ENCODE peak calls at places on chromosomes 6 and 20, in four cellular contexts. D is cardiac muscle cell, N is AG09309, V is foreskin fibroblast. X is an unnamed sample.
A peak's percentile ranks its signal among the peaks of the same experiment; 100 is the strongest.

GRCh38 chr6:35736293-35736894 is 438 bp upstream of the ARMC12 start:
- DNase-seq in D (peak; percentile 75), V (no peak), N (no peak), X (no peak)

GRCh38 chr6:142612956-142613355 is 311.1 kb downstream of the ADGRG6 start:
- DNase-seq in D (no peak), V (no peak), N (no peak), X (no peak)

GRCh38 chr6:135995160-135995898 is 143.8 kb downstream of the PDE7B start:
- DNase-seq in V (peak; percentile 73), N (no peak), D (no peak), X (peak; percentile 34)

GRCh38 chr6:108896111-108896661 is 48.0 kb downstream of the ARMC2 start:
- DNase-seq in V (peak; percentile 73), D (no peak), N (peak; percentile 88), X (peak; percentile 65)

GRCh38 chr6:147283460-147283859 is 79.2 kb downstream of the STXBP5 start:
- DNase-seq in V (peak; percentile 32), D (no peak), N (peak; percentile 8), X (no peak)

GRCh38 chr20:51876511-51876910 is 74.2 kb upstream of the SALL4 start:
- DNase-seq in V (no peak), N (no peak), D (no peak), X (no peak)

GRCh38 chr20:44861547-44862006 is 23.9 kb upstream of the YWHAB start:
- DNase-seq in V (peak; percentile 65), N (peak; percentile 14), D (no peak), X (peak; percentile 26)

GRCh38 chr6:96249748-96250147 is 234.0 kb downstream of the FUT9 start:
- DNase-seq in D (no peak), N (no peak), V (no peak), X (no peak)

GRCh38 chr20:35145141-35145564 is 2.0 kb downstream of the EDEM2 start:
- DNase-seq in V (peak; percentile 41), N (no peak), D (peak; percentile 64), X (no peak)

GRCh38 chr6:31952140-31952805 is 6.4 kb downstream of the CFB start:
- DNase-seq in N (no peak), V (peak; percentile 57), D (peak; percentile 76), X (no peak)

GRCh38 chr6:88992741-88993557 is 29.5 kb upstream of the RNGTT start:
- DNase-seq in N (no peak), D (no peak), V (no peak), X (no peak)
- TF ChIP-seq CTCF in N (no peak), D (no peak), V (no peak), X (no peak)

GRCh38 chr6:68572525-68572924 is 62.6 kb upstream of the ADGRB3 start:
- DNase-seq in N (no peak), D (peak; percentile 23), V (peak; percentile 5), X (no peak)
- TF ChIP-seq CTCF in N (no peak), D (peak; percentile 23), V (no peak), X (peak; percentile 3)

GRCh38 chr6:126333729-126334128 is 6.2 kb upstream of the CENPW start:
- DNase-seq in N (no peak), D (no peak), V (no peak), X (no peak)

GRCh38 chr6:126339796-126340750 is at the start of gene CENPW:
- DNase-seq in V (peak; percentile 67), N (peak; percentile 2), D (peak; percentile 89), X (peak; percentile 33)

GRCh38 chr6:126341126-126341525 is 1.2 kb downstream of the CENPW start:
- DNase-seq in D (no peak), N (no peak), V (no peak), X (no peak)

GRCh38 chr6:126337323-126337722 is 2.6 kb upstream of the CENPW start:
- DNase-seq in V (peak; percentile 75), N (peak; percentile 52), D (no peak), X (peak; percentile 19)

DNA sequence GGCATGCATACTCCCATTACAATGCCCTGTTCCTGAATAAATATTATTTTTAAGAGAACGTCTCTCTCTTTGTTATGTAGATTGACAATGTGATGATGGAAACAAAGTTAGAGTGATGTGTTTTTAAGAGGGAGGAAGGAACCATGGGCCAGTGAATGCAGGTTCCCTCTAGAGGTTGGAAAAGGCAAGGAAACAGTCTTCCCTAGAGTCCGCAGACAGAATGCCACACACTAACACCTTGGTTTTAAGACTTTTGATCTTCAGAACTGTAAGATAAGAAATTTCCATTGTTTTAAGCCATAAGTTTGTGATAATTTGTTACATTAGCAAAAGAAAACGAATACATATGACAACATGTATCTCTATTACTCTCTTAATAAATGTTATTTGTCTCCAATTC is 4.7 kb upstream of the CENPW start:
- DNase-seq in D (no peak), N (no peak), V (no peak), X (no peak)
- TF ChIP-seq CTCF in D (peak; percentile 5), N (no peak), V (no peak), X (no peak)

GRCh38 chr20:2348336-2348735 is 32.4 kb upstream of the TGM6 start:
- DNase-seq in D (no peak), V (no peak), N (no peak), X (no peak)

GRCh38 chr20:2349801-2350200 is 30.9 kb upstream of the TGM6 start:
- DNase-seq in V (no peak), D (no peak), N (no peak), X (no peak)

GRCh38 chr20:2353231-2353630 is 27.5 kb upstream of the TGM6 start:
- DNase-seq in V (no peak), N (no peak), D (no peak), X (no peak)

GRCh38 chr20:2350606-2351005 is 30.1 kb upstream of the TGM6 start:
- DNase-seq in V (no peak), D (no peak), N (no peak), X (no peak)
- TF ChIP-seq CTCF in V (no peak), D (no peak), N (no peak), X (no peak)

GRCh38 chr20:43187476-43188233 is 2.1 kb downstream of the PTPRT start:
- DNase-seq in N (peak; percentile 13), D (peak; percentile 80), V (peak; percentile 44), X (peak; percentile 5)

GRCh38 chr20:43189614-43190331 is at the start of gene PTPRT:
- DNase-seq in D (peak; percentile 0), V (no peak), N (no peak), X (no peak)

GRCh38 chr20:43186312-43186711 is 3.4 kb downstream of the PTPRT start:
- DNase-seq in N (no peak), V (no peak), D (no peak), X (no peak)

GRCh38 chr20:43188861-43189613 is 669 bp downstream of the PTPRT start:
- DNase-seq in V (no peak), D (no peak), N (no peak), X (no peak)

DNA sequence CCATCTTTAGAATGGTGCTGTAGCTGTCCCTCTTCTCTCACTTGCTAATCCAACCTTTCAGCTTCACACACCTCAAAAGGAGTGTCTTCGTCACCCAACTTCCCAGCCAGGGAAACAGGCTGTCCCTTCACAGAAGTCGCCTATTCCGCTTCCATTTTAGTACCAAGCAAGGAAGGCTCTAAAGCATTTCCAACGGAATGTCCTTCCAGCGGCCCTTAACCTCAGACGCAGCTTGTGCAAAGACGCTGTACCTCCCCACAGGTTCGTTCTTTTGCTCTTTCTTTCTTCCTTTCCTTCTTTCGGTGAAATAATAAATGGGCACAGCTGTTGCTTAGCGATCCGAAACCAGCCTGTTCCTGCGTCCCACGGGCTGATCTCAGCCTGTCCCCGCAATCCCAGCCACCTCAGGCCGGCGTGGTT is 1.5 kb downstream of the PTPRT start:
- DNase-seq in D (peak; percentile 14), N (no peak), V (no peak), X (no peak)
- TF ChIP-seq CTCF in D (no peak), N (no peak), V (no peak), X (no peak)